ENCODE peak calls at places on chromosomes 2 and 18, in eight cellular contexts. One of them, this sample, is unnamed.

GRCh38 chr18:49613741-49614151 is 51.9 kb downstream of the LIPG start:
- DNase-seq in tibial nerve: no peak
- DNase-seq in MM.1S: no peak
- DNase-seq in uterus: no peak
- DNase-seq in thoracic aorta: no peak
- DNase-seq in stomach: no peak
- DNase-seq in GM23338: no peak
- DNase-seq in esophagus muscularis mucosa: peak; percentile 79
- DNase-seq in this sample: no peak

GRCh38 chr2:65943099-65943786 is 491.7 kb upstream of the MEIS1 start:
- DNase-seq in stomach: no peak
- DNase-seq in MM.1S: no peak
- DNase-seq in thoracic aorta: no peak
- DNase-seq in tibial nerve: no peak
- DNase-seq in GM23338: no peak
- DNase-seq in uterus: no peak
- DNase-seq in esophagus muscularis mucosa: no peak
- DNase-seq in this sample: no peak

GRCh38 chr2:110679337-110679707 is 1.5 kb upstream of the BUB1 start:
- DNase-seq in esophagus muscularis mucosa: no peak
- DNase-seq in MM.1S: peak; percentile 35
- DNase-seq in thoracic aorta: no peak
- DNase-seq in stomach: no peak
- DNase-seq in uterus: no peak
- DNase-seq in GM23338: no peak
- DNase-seq in tibial nerve: no peak
- DNase-seq in this sample: no peak

GRCh38 chr2:181077128-181077709 is 96.8 kb downstream of the UBE2E3 start:
- DNase-seq in thoracic aorta: no peak
- DNase-seq in esophagus muscularis mucosa: no peak
- DNase-seq in stomach: no peak
- DNase-seq in uterus: no peak
- DNase-seq in GM23338: peak; percentile 68
- DNase-seq in MM.1S: peak; percentile 73
- DNase-seq in tibial nerve: no peak
- DNase-seq in this sample: no peak

GRCh38 chr2:240954436-240955305 is 43.7 kb upstream of the SNED1 start:
- DNase-seq in thoracic aorta: no peak
- DNase-seq in stomach: peak; percentile 13
- DNase-seq in esophagus muscularis mucosa: no peak
- DNase-seq in GM23338: no peak
- DNase-seq in tibial nerve: peak; percentile 4
- DNase-seq in MM.1S: no peak
- DNase-seq in uterus: no peak
- DNase-seq in this sample: no peak

GRCh38 chr18:57771626-57772025 is 31.5 kb downstream of the ATP8B1 start:
- DNase-seq in MM.1S: no peak
- DNase-seq in GM23338: no peak
- DNase-seq in stomach: no peak
- DNase-seq in thoracic aorta: no peak
- DNase-seq in uterus: no peak
- DNase-seq in tibial nerve: no peak
- DNase-seq in esophagus muscularis mucosa: no peak
- DNase-seq in this sample: no peak

GRCh38 chr2:127485051-127485693 is 41.1 kb downstream of the IWS1 start:
- DNase-seq in MM.1S: no peak
- DNase-seq in tibial nerve: no peak
- DNase-seq in uterus: no peak
- DNase-seq in esophagus muscularis mucosa: no peak
- DNase-seq in stomach: no peak
- DNase-seq in thoracic aorta: no peak
- DNase-seq in GM23338: no peak
- DNase-seq in this sample: no peak

GRCh38 chr2:106516436-106516835 is 29.3 kb downstream of the CD8B2 start:
- DNase-seq in esophagus muscularis mucosa: no peak
- DNase-seq in MM.1S: no peak
- DNase-seq in GM23338: no peak
- DNase-seq in tibial nerve: no peak
- DNase-seq in thoracic aorta: no peak
- DNase-seq in uterus: no peak
- DNase-seq in stomach: no peak
- DNase-seq in this sample: no peak

GRCh38 chr2:152861349-152861942 is 143.0 kb downstream of the ARL6IP6 start:
- DNase-seq in MM.1S: peak; percentile 17
- DNase-seq in esophagus muscularis mucosa: no peak
- DNase-seq in tibial nerve: no peak
- DNase-seq in thoracic aorta: no peak
- DNase-seq in stomach: peak; percentile 27
- DNase-seq in uterus: no peak
- DNase-seq in GM23338: peak; percentile 79
- DNase-seq in this sample: no peak

GRCh38 chr2:147198651-147199171 is 646.1 kb upstream of the ACVR2A start:
- DNase-seq in tibial nerve: no peak
- DNase-seq in thoracic aorta: no peak
- DNase-seq in uterus: no peak
- DNase-seq in stomach: no peak
- DNase-seq in MM.1S: no peak
- DNase-seq in esophagus muscularis mucosa: no peak
- DNase-seq in GM23338: no peak
- DNase-seq in this sample: no peak

GRCh38 chr2:151251012-151251411 is 10.7 kb downstream of the RBM43 start:
- DNase-seq in thoracic aorta: no peak
- DNase-seq in MM.1S: no peak
- DNase-seq in stomach: no peak
- DNase-seq in GM23338: no peak
- DNase-seq in tibial nerve: no peak
- DNase-seq in esophagus muscularis mucosa: no peak
- DNase-seq in uterus: no peak
- DNase-seq in this sample: no peak

GRCh38 chr2:69754633-69755032 is 12.7 kb downstream of the ANXA4 start:
- DNase-seq in uterus: no peak
- DNase-seq in GM23338: no peak
- DNase-seq in MM.1S: no peak
- DNase-seq in esophagus muscularis mucosa: no peak
- DNase-seq in tibial nerve: no peak
- DNase-seq in thoracic aorta: no peak
- DNase-seq in stomach: no peak
- DNase-seq in this sample: no peak

GRCh38 chr2:224883700-224884099 is 158.6 kb downstream of the DOCK10 start:
- DNase-seq in tibial nerve: no peak
- DNase-seq in stomach: no peak
- DNase-seq in esophagus muscularis mucosa: no peak
- DNase-seq in uterus: no peak
- DNase-seq in thoracic aorta: no peak
- DNase-seq in MM.1S: no peak
- DNase-seq in GM23338: no peak
- DNase-seq in this sample: no peak

GRCh38 chr2:10415048-10415447 is 33.1 kb downstream of the ODC1 start:
- DNase-seq in MM.1S: no peak
- DNase-seq in esophagus muscularis mucosa: no peak
- DNase-seq in GM23338: no peak
- DNase-seq in thoracic aorta: no peak
- DNase-seq in uterus: no peak
- DNase-seq in tibial nerve: no peak
- DNase-seq in stomach: no peak
- DNase-seq in this sample: no peak

GRCh38 chr2:191976436-191976835 is 129.5 kb upstream of the CAVIN2 start:
- DNase-seq in MM.1S: no peak
- DNase-seq in GM23338: no peak
- DNase-seq in stomach: no peak
- DNase-seq in uterus: no peak
- DNase-seq in thoracic aorta: no peak
- DNase-seq in tibial nerve: no peak
- DNase-seq in esophagus muscularis mucosa: no peak
- DNase-seq in this sample: no peak

GRCh38 chr18:46278481-46279465 is 174.6 kb downstream of the HAUS1 start:
- DNase-seq in thoracic aorta: no peak
- DNase-seq in stomach: no peak
- DNase-seq in esophagus muscularis mucosa: peak; percentile 62
- DNase-seq in GM23338: no peak
- DNase-seq in MM.1S: no peak
- DNase-seq in tibial nerve: no peak
- DNase-seq in uterus: no peak
- DNase-seq in this sample: no peak

GRCh38 chr18:61833978-61834377 is 58.8 kb downstream of the RNF152 start:
- DNase-seq in MM.1S: no peak
- DNase-seq in uterus: no peak
- DNase-seq in thoracic aorta: no peak
- DNase-seq in tibial nerve: no peak
- DNase-seq in GM23338: no peak
- DNase-seq in esophagus muscularis mucosa: no peak
- DNase-seq in stomach: no peak
- DNase-seq in this sample: no peak

GRCh38 chr18:32048507-32049091 is 30.0 kb downstream of the RNF125 start:
- DNase-seq in tibial nerve: peak; percentile 23
- DNase-seq in uterus: peak; percentile 55
- DNase-seq in esophagus muscularis mucosa: no peak
- DNase-seq in thoracic aorta: no peak
- DNase-seq in stomach: no peak
- DNase-seq in GM23338: no peak
- DNase-seq in MM.1S: no peak
- DNase-seq in this sample: peak; percentile 72

DNA sequence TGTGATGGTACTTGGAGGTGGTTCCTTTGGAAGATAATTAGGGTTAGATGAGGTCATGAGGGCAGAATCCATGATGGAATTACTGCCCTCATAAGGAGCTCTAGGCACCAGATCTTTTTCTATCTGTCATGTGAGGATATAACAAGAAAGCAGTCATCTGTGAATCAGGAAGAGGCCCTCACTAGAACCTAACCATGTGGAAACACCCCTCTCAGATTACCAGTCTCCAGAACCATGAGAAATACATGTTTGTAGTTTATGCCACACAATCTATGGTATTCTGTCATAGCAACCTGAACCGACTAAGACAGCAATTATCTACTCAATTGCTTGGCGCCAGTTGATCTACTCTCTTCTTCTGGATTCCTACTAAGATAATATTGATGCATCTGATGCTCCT is 2.4 kb upstream of the SERPINB10 start:
- DNase-seq in uterus: no peak
- DNase-seq in tibial nerve: no peak
- DNase-seq in stomach: no peak
- DNase-seq in GM23338: no peak
- DNase-seq in MM.1S: no peak
- DNase-seq in thoracic aorta: no peak
- DNase-seq in esophagus muscularis mucosa: no peak
- DNase-seq in this sample: no peak
- TF ChIP-seq CTCF in uterus: no peak
- TF ChIP-seq CTCF in tibial nerve: no peak
- TF ChIP-seq CTCF in stomach: no peak
- TF ChIP-seq CTCF in GM23338: no peak
- TF ChIP-seq CTCF in MM.1S: no peak
- TF ChIP-seq CTCF in thoracic aorta: no peak
- TF ChIP-seq CTCF in esophagus muscularis mucosa: no peak
- TF ChIP-seq CTCF in this sample: no peak

GRCh38 chr2:40101076-40101688 is 322.1 kb upstream of the THUMPD2 start:
- DNase-seq in thoracic aorta: no peak
- DNase-seq in esophagus muscularis mucosa: no peak
- DNase-seq in uterus: no peak
- DNase-seq in stomach: no peak
- DNase-seq in GM23338: no peak
- DNase-seq in MM.1S: peak; percentile 18
- DNase-seq in tibial nerve: no peak
- DNase-seq in this sample: no peak
- H3K4me1 ChIP-seq in thoracic aorta: peaks cover 5% of the 10 kb centered on the region
- H3K4me1 ChIP-seq in esophagus muscularis mucosa: peaks cover 26% of the 10 kb centered on the region
- H3K4me1 ChIP-seq in uterus: no peaks in the 10 kb centered on the region
- H3K4me1 ChIP-seq in stomach: peaks cover 16% of the 10 kb centered on the region
- H3K4me1 ChIP-seq in GM23338: peaks cover 7% of the 10 kb centered on the region
- H3K4me1 ChIP-seq in MM.1S: peaks cover 6% of the 10 kb centered on the region
- H3K4me1 ChIP-seq in tibial nerve: no peaks in the 10 kb centered on the region
- H3K4me1 ChIP-seq in this sample: peaks cover 9% of the 10 kb centered on the region

GRCh38 chr2:44296653-44297052 is 21.4 kb downstream of the SLC3A1 start:
- DNase-seq in MM.1S: no peak
- DNase-seq in thoracic aorta: no peak
- DNase-seq in stomach: no peak
- DNase-seq in GM23338: no peak
- DNase-seq in tibial nerve: no peak
- DNase-seq in esophagus muscularis mucosa: no peak
- DNase-seq in uterus: no peak
- DNase-seq in this sample: no peak

GRCh38 chr2:44295113-44295512 is 19.8 kb downstream of the SLC3A1 start:
- DNase-seq in stomach: peak; percentile 43
- DNase-seq in esophagus muscularis mucosa: no peak
- DNase-seq in uterus: no peak
- DNase-seq in thoracic aorta: no peak
- DNase-seq in GM23338: no peak
- DNase-seq in tibial nerve: no peak
- DNase-seq in MM.1S: no peak
- DNase-seq in this sample: no peak

GRCh38 chr2:44297431-44297830 is 22.2 kb downstream of the SLC3A1 start:
- DNase-seq in esophagus muscularis mucosa: no peak
- DNase-seq in thoracic aorta: no peak
- DNase-seq in GM23338: no peak
- DNase-seq in tibial nerve: no peak
- DNase-seq in MM.1S: no peak
- DNase-seq in uterus: no peak
- DNase-seq in stomach: no peak
- DNase-seq in this sample: no peak

GRCh38 chr2:44291281-44292248 is 16.3 kb downstream of the SLC3A1 start:
- DNase-seq in thoracic aorta: no peak
- DNase-seq in tibial nerve: no peak
- DNase-seq in MM.1S: no peak
- DNase-seq in GM23338: peak; percentile 52
- DNase-seq in esophagus muscularis mucosa: no peak
- DNase-seq in stomach: peak; percentile 84
- DNase-seq in uterus: peak; percentile 29
- DNase-seq in this sample: peak; percentile 80

DNA sequence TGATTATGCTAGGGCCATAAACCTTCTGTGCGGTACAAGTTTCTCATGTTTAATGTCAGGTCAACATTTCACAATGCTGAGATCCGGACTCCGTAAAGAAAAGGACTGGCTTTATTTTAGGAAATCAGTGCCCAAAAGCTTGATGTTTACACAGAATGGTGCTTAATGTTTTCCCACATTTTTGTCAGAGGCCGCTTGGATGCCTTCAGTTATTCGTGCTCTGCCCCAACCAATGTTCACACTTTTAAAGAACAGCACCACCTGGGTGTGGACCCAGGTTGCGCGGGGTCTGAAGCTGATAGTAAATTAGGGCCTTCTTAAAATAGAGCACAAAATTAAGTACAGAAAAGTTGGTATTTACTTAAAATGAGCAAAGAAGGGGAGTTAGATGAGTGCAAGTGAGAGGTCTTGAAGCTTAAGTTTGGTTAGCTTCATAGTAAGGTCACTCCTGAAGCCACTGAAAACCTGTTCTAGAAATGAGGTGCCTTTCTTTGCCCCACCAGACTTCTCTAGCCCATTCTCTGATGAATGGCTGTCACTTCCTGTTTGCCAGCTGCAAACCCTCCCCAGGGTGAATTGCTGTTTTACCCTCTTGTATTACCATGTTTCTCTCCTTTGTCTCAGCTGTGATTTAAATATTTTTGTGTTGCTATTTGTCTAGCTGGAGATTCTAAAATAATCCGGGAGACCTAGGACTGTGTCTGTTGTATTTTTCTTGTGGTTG is 20.5 kb downstream of the SLC3A1 start:
- DNase-seq in GM23338: peak; percentile 66
- DNase-seq in thoracic aorta: no peak
- DNase-seq in tibial nerve: no peak
- DNase-seq in MM.1S: peak; percentile 11
- DNase-seq in esophagus muscularis mucosa: no peak
- DNase-seq in uterus: no peak
- DNase-seq in stomach: no peak
- DNase-seq in this sample: no peak
- TF ChIP-seq CTCF in GM23338: peak; percentile 63
- TF ChIP-seq CTCF in thoracic aorta: no peak
- TF ChIP-seq CTCF in tibial nerve: no peak
- TF ChIP-seq CTCF in MM.1S: peak; percentile 35
- TF ChIP-seq CTCF in esophagus muscularis mucosa: no peak
- TF ChIP-seq CTCF in uterus: no peak
- TF ChIP-seq CTCF in stomach: no peak
- TF ChIP-seq CTCF in this sample: peak; percentile 17

GRCh38 chr2:101732199-101732598 is 34.7 kb downstream of the MAP4K4 start:
- DNase-seq in thoracic aorta: no peak
- DNase-seq in esophagus muscularis mucosa: peak; percentile 62
- DNase-seq in GM23338: no peak
- DNase-seq in MM.1S: no peak
- DNase-seq in stomach: no peak
- DNase-seq in tibial nerve: no peak
- DNase-seq in uterus: no peak
- DNase-seq in this sample: no peak
- H3K4me1 ChIP-seq in thoracic aorta: peaks cover 38% of the 10 kb centered on the region
- H3K4me1 ChIP-seq in esophagus muscularis mucosa: peaks cover 67% of the 10 kb centered on the region
- H3K4me1 ChIP-seq in GM23338: peaks cover 30% of the 10 kb centered on the region
- H3K4me1 ChIP-seq in MM.1S: no peaks in the 10 kb centered on the region
- H3K4me1 ChIP-seq in stomach: peaks cover 82% of the 10 kb centered on the region
- H3K4me1 ChIP-seq in tibial nerve: peaks cover 56% of the 10 kb centered on the region
- H3K4me1 ChIP-seq in uterus: no peaks in the 10 kb centered on the region
- H3K4me1 ChIP-seq in this sample: peaks cover 23% of the 10 kb centered on the region

This sample was measured in tibial artery.